ENCODE peak calls at places on chromosome 5, in seven cellular contexts. R, B, A, Z, K, M and N are unnamed samples.

GRCh38 chr5:157148734-157149615 is 6.3 kb upstream of the MED7 start:
- DNase-seq in R (peak; percentile 60), B (peak; percentile 85), A (peak; percentile 57), Z (peak; percentile 69), K (no peak), M (peak; percentile 63), N (no peak)

GRCh38 chr5:143338658-143339366 is 64.7 kb downstream of the NR3C1 start:
- DNase-seq in R (peak; percentile 82), B (no peak), A (no peak), Z (peak; percentile 22), K (no peak), M (no peak), N (no peak)

GRCh38 chr5:150931368-150931965 is 26.7 kb upstream of the ZNF300 start:
- DNase-seq in R (no peak), B (no peak), A (no peak), Z (no peak), K (no peak), M (no peak), N (no peak)

GRCh38 chr5:17370651-17371050 is 127.4 kb upstream of the TAF11L2 start:
- DNase-seq in R (no peak), B (no peak), A (no peak), Z (no peak), K (no peak), M (no peak), N (no peak)

GRCh38 chr5:81971086-81971693 is 633 bp upstream of the ATG10 start:
- DNase-seq in R (peak; percentile 21), B (no peak), A (no peak), Z (no peak), K (no peak), M (no peak), N (no peak)

GRCh38 chr5:23269981-23270380 is 237.4 kb upstream of the PRDM9 start:
- DNase-seq in R (no peak), B (no peak), A (no peak), Z (no peak), K (no peak), M (no peak), N (no peak)

GRCh38 chr5:131384616-131385214 is 120.9 kb downstream of the CDC42SE2 start:
- DNase-seq in R (no peak), B (no peak), A (no peak), Z (no peak), K (no peak), M (no peak), N (no peak)

GRCh38 chr5:135126688-135127603 is 92.9 kb upstream of the PITX1 start:
- DNase-seq in R (no peak), B (no peak), A (no peak), Z (no peak), K (no peak), M (no peak), N (peak; percentile 31)

GRCh38 chr5:132022737-132023136 is 11.3 kb upstream of the ACSL6 start:
- DNase-seq in R (no peak), B (no peak), A (no peak), Z (no peak), K (no peak), M (no peak), N (no peak)

GRCh38 chr5:138468133-138468965 is 3.1 kb downstream of the EGR1 start:
- DNase-seq in R (peak; percentile 54), B (no peak), A (no peak), Z (no peak), K (no peak), M (no peak), N (no peak)

GRCh38 chr5:144307726-144308125 is 137.1 kb downstream of the KCTD16 start:
- DNase-seq in R (no peak), B (no peak), A (no peak), Z (no peak), K (no peak), M (no peak), N (no peak)

GRCh38 chr5:16082053-16082452 is 97.5 kb downstream of the MARCHF11 start:
- DNase-seq in R (no peak), B (no peak), A (no peak), Z (no peak), K (no peak), M (no peak), N (no peak)

GRCh38 chr5:82986404-82986803 is 90.8 kb downstream of the TMEM167A start:
- DNase-seq in R (no peak), B (no peak), A (no peak), Z (no peak), K (no peak), M (no peak), N (no peak)

GRCh38 chr5:157384971-157385709 is 74.9 kb upstream of the NIPAL4 start:
- DNase-seq in R (peak; percentile 99), B (peak; percentile 91), A (peak; percentile 24), Z (peak; percentile 99), K (no peak), M (peak; percentile 75), N (peak; percentile 98)

GRCh38 chr5:137605377-137605776 is 106.3 kb upstream of the SPOCK1 start:
- DNase-seq in R (no peak), B (no peak), A (no peak), Z (no peak), K (no peak), M (no peak), N (no peak)

GRCh38 chr5:137218471-137218870 is 280.7 kb downstream of the SPOCK1 start:
- DNase-seq in R (peak; percentile 52), B (no peak), A (peak; percentile 49), Z (no peak), K (no peak), M (no peak), N (peak; percentile 41)

GRCh38 chr5:65262094-65262493 is 219.6 kb downstream of the ADAMTS6 start:
- DNase-seq in R (no peak), B (no peak), A (no peak), Z (peak; percentile 15), K (no peak), M (no peak), N (peak; percentile 1)

GRCh38 chr5:33507426-33507825 is 66.7 kb downstream of the TARS1 start:
- DNase-seq in R (peak; percentile 18), B (no peak), A (no peak), Z (no peak), K (no peak), M (no peak), N (no peak)

GRCh38 chr5:69343083-69343482 is 10.5 kb upstream of the CCDC125 start:
- DNase-seq in R (no peak), B (no peak), A (no peak), Z (no peak), K (no peak), M (no peak), N (no peak)

GRCh38 chr5:179171251-179171815 is 111.2 kb downstream of the ZNF354C start:
- DNase-seq in R (no peak), B (no peak), A (no peak), Z (no peak), K (peak; percentile 43), M (no peak), N (no peak)
- H3K27me3 ChIP-seq in R (no peaks in the 10 kb centered on the region), B (no peaks in the 10 kb centered on the region), A (no peaks in the 10 kb centered on the region), Z (no peaks in the 10 kb centered on the region), K (no peaks in the 10 kb centered on the region), M (no peaks in the 10 kb centered on the region), N (no peaks in the 10 kb centered on the region)

GRCh38 chr5:39214912-39215709 is 4.3 kb downstream of the FYB1 start:
- DNase-seq in R (no peak), B (no peak), A (no peak), Z (no peak), K (no peak), M (no peak), N (no peak)

GRCh38 chr5:39211773-39212172 is 7.6 kb downstream of the FYB1 start:
- DNase-seq in R (no peak), B (no peak), A (no peak), Z (no peak), K (no peak), M (no peak), N (no peak)

GRCh38 chr5:39216621-39217020 is 2.7 kb downstream of the FYB1 start:
- DNase-seq in R (no peak), B (no peak), A (no peak), Z (no peak), K (no peak), M (no peak), N (no peak)

GRCh38 chr5:39215857-39216256 is 3.5 kb downstream of the FYB1 start:
- DNase-seq in R (no peak), B (no peak), A (no peak), Z (no peak), K (no peak), M (no peak), N (no peak)

GRCh38 chr5:39213437-39214207 is 5.7 kb downstream of the FYB1 start:
- DNase-seq in R (no peak), B (no peak), A (no peak), Z (no peak), K (no peak), M (no peak), N (no peak)
- H3K4me3 ChIP-seq in R (no peak overlapping the region), B (no peak overlapping the region), A (no peak overlapping the region), Z (no peak overlapping the region), K (no peak overlapping the region), M (no peak overlapping the region), N (no peak overlapping the region)

GRCh38 chr5:80961376-80962281 is 1.5 kb downstream of the RASGRF2 start:
- DNase-seq in R (peak; percentile 23), B (no peak), A (no peak), Z (no peak), K (no peak), M (no peak), N (no peak)

GRCh38 chr5:80960531-80961375 is 590 bp downstream of the RASGRF2 start:
- DNase-seq in R (peak; percentile 21), B (no peak), A (no peak), Z (no peak), K (peak; percentile 76), M (no peak), N (no peak)

GRCh38 chr5:80958611-80959010 is 1.6 kb upstream of the RASGRF2 start:
- DNase-seq in R (no peak), B (no peak), A (no peak), Z (no peak), K (no peak), M (no peak), N (no peak)

GRCh38 chr5:80959138-80959537 is 1.0 kb upstream of the RASGRF2 start:
- DNase-seq in R (no peak), B (no peak), A (no peak), Z (no peak), K (no peak), M (no peak), N (no peak)

GRCh38 chr5:80959768-80960442 is at the start of gene RASGRF2:
- DNase-seq in R (peak; percentile 44), B (no peak), A (no peak), Z (no peak), K (no peak), M (no peak), N (no peak)
- H3K27me3 ChIP-seq in R (no peaks in the 10 kb centered on the region), B (no peaks in the 10 kb centered on the region), A (no peaks in the 10 kb centered on the region), Z (no peaks in the 10 kb centered on the region), K (no peaks in the 10 kb centered on the region), M (no peaks in the 10 kb centered on the region), N (peaks cover 4% of the 10 kb centered on the region)

DNA sequence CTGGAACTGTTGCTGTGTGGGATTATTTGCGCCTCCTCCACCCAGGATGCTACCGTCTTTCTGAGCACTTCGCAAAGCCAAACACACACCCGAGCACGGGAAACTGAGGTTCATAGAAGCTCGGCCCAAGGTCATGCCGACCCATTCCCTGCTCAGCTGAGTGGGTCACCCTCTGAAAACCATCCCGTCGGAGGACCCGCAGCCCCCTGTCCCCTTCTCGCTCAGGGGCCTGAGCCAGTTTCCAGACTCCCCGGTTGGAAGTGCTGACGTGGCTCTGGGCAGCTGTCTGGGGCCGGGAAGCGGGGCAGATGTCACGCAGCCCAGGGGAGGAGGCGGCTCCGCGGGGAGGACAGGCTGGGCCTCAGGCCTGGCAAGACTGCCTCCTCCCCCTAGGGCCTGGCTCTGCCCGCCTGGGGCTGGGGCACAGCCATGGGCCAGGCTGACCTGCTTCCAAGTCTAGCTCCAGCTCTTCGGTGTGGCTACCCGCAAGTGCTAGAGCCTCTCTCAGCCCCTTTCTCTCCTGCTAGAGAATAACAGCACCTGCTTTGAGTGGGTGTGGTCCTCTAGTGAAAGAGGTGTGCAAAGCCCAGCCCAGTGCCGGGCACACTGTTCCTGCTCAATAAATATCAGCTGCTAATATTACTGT is 9.9 kb upstream of the CXXC5 start:
- DNase-seq in R (peak; percentile 66), B (peak; percentile 91), A (peak; percentile 78), Z (no peak), K (peak; percentile 98), M (peak; percentile 79), N (no peak)
- H3K4me3 ChIP-seq in R (no peak overlapping the region), B (peak overlapping the region; percentile 56), A (peak overlapping the region; percentile 45), Z (peak overlapping the region; percentile 53), K (peak overlapping the region; percentile 10), M (peak overlapping the region; percentile 65), N (no peak overlapping the region)